ENCODE peak calls at places on chromosomes 12 and 14, in six cellular contexts. B, Z, U, H, S and K are unnamed samples.

GRCh38 chr12:92132282-92132681 is 13.4 kb downstream of the BTG1 start:
- DNase-seq in B (no peak), Z (no peak), U (no peak), H (no peak), S (no peak), K (no peak)

GRCh38 chr12:121872546-121873223 is 14.0 kb upstream of the HPD start:
- DNase-seq in B (peak), Z (no peak), U (no peak), H (no peak), S (no peak), K (no peak)

GRCh38 chr12:70895956-70896355 is 24.6 kb downstream of the PTPRR start:
- DNase-seq in B (no peak), Z (no peak), U (no peak), H (no peak), S (no peak), K (no peak)

GRCh38 chr12:80802652-80803051 is 85.9 kb downstream of the MYF5 start:
- DNase-seq in B (no peak), Z (no peak), U (no peak), H (no peak), S (no peak), K (no peak)

GRCh38 chr12:72547593-72547992 is 275.4 kb downstream of the TRHDE start:
- DNase-seq in B (no peak), Z (peak), U (no peak), H (no peak), S (no peak), K (no peak)

GRCh38 chr14:25350802-25351201 is 300.9 kb upstream of the STXBP6 start:
- DNase-seq in B (no peak), Z (no peak), U (no peak), H (no peak), S (no peak), K (no peak)

GRCh38 chr12:12353807-12354206 is 3.1 kb upstream of the BORCS5 start:
- DNase-seq in B (no peak), Z (no peak), U (no peak), H (no peak), S (no peak), K (no peak)

GRCh38 chr12:62044450-62044849 is 215.8 kb upstream of the USP15 start:
- DNase-seq in B (no peak), Z (no peak), U (no peak), H (no peak), S (no peak), K (no peak)

GRCh38 chr14:65290830-65291229 is 121.7 kb upstream of the FUT8 start:
- DNase-seq in B (peak), Z (peak), U (no peak), H (no peak), S (no peak), K (no peak)

GRCh38 chr12:123808167-123808566 is 46.1 kb downstream of the DNAH10 start:
- DNase-seq in B (peak), Z (no peak), U (no peak), H (no peak), S (no peak), K (no peak)

GRCh38 chr12:57254506-57255280 is 3.7 kb upstream of the STAC3 start:
- DNase-seq in B (no peak), Z (no peak), U (no peak), H (no peak), S (no peak), K (no peak)

GRCh38 chr12:122422769-122423257 is 344 bp upstream of the CLIP1 start:
- DNase-seq in B (peak), Z (no peak), U (peak), H (peak), S (no peak), K (no peak)

GRCh38 chr12:52575948-52576347 is 2.3 kb upstream of the KRT74 start:
- DNase-seq in B (no peak), Z (no peak), U (no peak), H (no peak), S (no peak), K (no peak)

GRCh38 chr14:21054123-21054767 is 3.4 kb upstream of the RNASE8 start:
- DNase-seq in B (no peak), Z (no peak), U (no peak), H (no peak), S (no peak), K (no peak)

GRCh38 chr14:79802096-79802495 is 409.2 kb downstream of the DIO2 start:
- DNase-seq in B (no peak), Z (no peak), U (no peak), H (no peak), S (no peak), K (no peak)

GRCh38 chr14:69299286-69300035 is 39.5 kb downstream of the GALNT16 start:
- DNase-seq in B (no peak), Z (no peak), U (no peak), H (no peak), S (no peak), K (no peak)

GRCh38 chr12:19550626-19551025 is 111.3 kb downstream of the AEBP2 start:
- DNase-seq in B (no peak), Z (no peak), U (no peak), H (no peak), S (no peak), K (no peak)

GRCh38 chr12:24255920-24256635 is 306.6 kb upstream of the SOX5 start:
- DNase-seq in B (no peak), Z (no peak), U (no peak), H (no peak), S (no peak), K (no peak)

GRCh38 chr14:68978550-68978911 is 571 bp downstream of the ACTN1 start:
- DNase-seq in B (peak), Z (no peak), U (peak), H (no peak), S (no peak), K (no peak)

GRCh38 chr14:57928732-57929131 is 62.8 kb upstream of the SLC35F4 start:
- DNase-seq in B (no peak), Z (no peak), U (no peak), H (no peak), S (no peak), K (no peak)

GRCh38 chr14:84442481-84442880 is 1087.5 kb upstream of the FLRT2 start:
- DNase-seq in B (peak), Z (no peak), U (no peak), H (no peak), S (no peak), K (no peak)

GRCh38 chr12:124399622-124400021 is 104.7 kb downstream of the RFLNA start:
- DNase-seq in B (no peak), Z (no peak), U (peak), H (no peak), S (no peak), K (no peak)

GRCh38 chr12:79454338-79454777 is 236.4 kb downstream of the PAWR start:
- DNase-seq in B (peak), Z (peak), U (no peak), H (no peak), S (no peak), K (no peak)

GRCh38 chr14:75249251-75249957 is 29.2 kb upstream of the FOS start:
- DNase-seq in B (no peak), Z (no peak), U (no peak), H (no peak), S (no peak), K (no peak)

GRCh38 chr12:111686574-111687105 is 787 bp downstream of the ACAD10 start:
- DNase-seq in B (peak), Z (no peak), U (no peak), H (no peak), S (no peak), K (no peak)

GRCh38 chr12:111687952-111688351 is 2.1 kb downstream of the ACAD10 start:
- DNase-seq in B (no peak), Z (no peak), U (no peak), H (no peak), S (no peak), K (no peak)

GRCh38 chr12:111685322-111685810 is 390 bp downstream of the BRAP start:
- DNase-seq in B (no peak), Z (no peak), U (no peak), H (no peak), S (no peak), K (no peak)

GRCh38 chr12:111685811-111686573 is at the start of the genes ACAD10 and BRAP:
- DNase-seq in B (peak), Z (peak), U (peak), H (peak), S (peak), K (peak)

GRCh38 chr12:111687255-111687654 is 1.4 kb downstream of the ACAD10 start:
- DNase-seq in B (no peak), Z (no peak), U (no peak), H (no peak), S (no peak), K (no peak)
- TF ChIP-seq CTCF in B (no peak), Z (peak), U (peak), H (no peak), S (no peak), K (no peak)

GRCh38 chr12:47382305-47382704 is 302.5 kb upstream of the AMIGO2 start:
- DNase-seq in B (no peak), Z (no peak), U (no peak), H (no peak), S (no peak), K (no peak)
- TF ChIP-seq CTCF in B (no peak), Z (no peak), U (no peak), H (no peak), S (no peak), K (no peak)

DNA sequence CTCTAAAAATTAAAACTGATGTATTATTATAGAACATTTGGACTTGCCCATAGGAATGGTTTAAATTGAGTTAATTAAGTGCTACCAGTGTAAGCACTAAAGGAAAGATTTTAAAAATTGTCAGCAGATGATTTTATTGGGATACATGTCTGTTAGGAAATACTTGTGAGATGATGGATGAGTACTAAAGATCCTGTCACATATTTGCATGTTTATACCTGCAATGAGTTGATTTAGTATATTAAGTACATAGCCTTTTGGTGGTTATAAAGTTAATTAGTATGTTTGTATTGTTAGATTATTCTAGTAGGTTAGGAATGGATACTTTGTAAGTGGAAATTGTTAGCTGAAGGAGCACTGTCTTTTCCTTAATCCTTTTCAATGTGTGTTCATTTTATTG is 67.2 kb downstream of the CCDC91 start:
- DNase-seq in B (no peak), Z (no peak), U (no peak), H (no peak), S (no peak), K (no peak)
- TF ChIP-seq CTCF in B (no peak), Z (no peak), U (no peak), H (no peak), S (no peak), K (no peak)

GRCh38 chr12:129579879-129580278 is 323.9 kb downstream of the TMEM132D start:
- DNase-seq in B (no peak), Z (no peak), U (no peak), H (no peak), S (no peak), K (no peak)
- TF ChIP-seq CTCF in B (no peak), Z (no peak), U (no peak), H (no peak), S (no peak), K (no peak)

DNA sequence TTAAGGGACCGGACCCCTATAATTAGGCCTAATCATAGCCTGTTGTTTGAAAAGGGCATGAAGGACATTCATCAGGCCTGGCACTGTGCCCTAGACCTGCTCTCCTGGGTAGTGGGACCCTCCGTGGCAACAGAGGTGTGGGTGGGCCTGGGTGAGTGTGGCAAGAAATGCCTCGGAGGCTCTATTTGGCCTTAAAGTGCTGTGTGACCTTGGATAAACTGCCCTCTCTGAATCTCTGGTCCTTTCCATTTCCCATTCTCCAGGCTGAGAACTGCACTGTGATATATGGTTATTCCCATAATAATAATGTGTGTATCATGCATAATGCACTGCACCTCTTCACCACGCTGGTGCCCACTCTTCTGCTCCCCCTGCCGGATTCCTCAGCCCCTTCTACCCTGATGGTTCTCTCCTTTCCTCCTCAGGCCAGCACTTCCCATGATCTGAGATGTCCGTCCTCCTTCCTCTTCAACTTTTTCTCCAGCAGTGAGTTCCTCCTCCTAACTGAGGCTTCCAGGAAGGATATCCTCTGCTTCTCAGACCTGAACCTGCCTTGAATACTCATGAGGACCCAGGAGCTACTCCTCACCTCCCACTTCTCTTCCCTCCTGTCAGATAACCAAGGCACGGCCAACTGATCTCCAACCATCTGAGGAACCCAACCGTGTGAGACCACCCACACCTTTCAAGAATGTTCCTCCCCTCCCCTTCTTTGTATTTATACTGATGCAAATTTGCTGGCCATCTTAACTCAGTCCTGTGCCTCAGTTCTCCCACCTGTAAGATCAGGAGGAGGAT is 111.0 kb upstream of the PZP start:
- DNase-seq in B (no peak), Z (no peak), U (no peak), H (no peak), S (no peak), K (no peak)
- TF ChIP-seq CTCF in B (peak), Z (peak), U (no peak), H (no peak), S (no peak), K (no peak)